ENCODE peak calls at places on chromosomes 7 and 10, in six cellular contexts. L is GM23338, F is AG09319, P is lower lobe of right lung, Q is heart left ventricle, U is choroid plexus epithelial cell. J is an unnamed sample.

GRCh38 chr7:100065452-100066186 is 15.9 kb downstream of the ZNF3 start:
- DNase-seq in F (peak), U (peak), L (no peak), P (no peak), Q (no peak), J (no peak)

GRCh38 chr10:105258036-105258673 is 617.1 kb downstream of the SORCS3 start:
- DNase-seq in P (no peak), U (no peak), L (no peak), F (no peak), Q (no peak), J (no peak)

GRCh38 chr7:94510582-94511456 is 1.2 kb downstream of the CASD1 start:
- DNase-seq in P (peak), U (peak), Q (no peak), F (no peak), L (peak), J (peak)

GRCh38 chr10:5151076-5151475 is 33.9 kb downstream of the AKR1C8 start:
- DNase-seq in F (no peak), Q (no peak), U (no peak), L (no peak), P (no peak), J (no peak)

GRCh38 chr7:30906014-30906413 is 5.6 kb upstream of the AQP1 start:
- DNase-seq in P (peak), L (no peak), Q (no peak), F (no peak), U (no peak), J (no peak)

GRCh38 chr7:103795787-103796186 is 193.7 kb downstream of the RELN start:
- DNase-seq in L (no peak), P (no peak), U (no peak), F (no peak), Q (no peak), J (no peak)

GRCh38 chr7:90209776-90210175 is 1.8 kb upstream of the STEAP2 start:
- DNase-seq in U (peak), L (no peak), F (peak), P (no peak), Q (no peak), J (no peak)

GRCh38 chr7:100914208-100914878 is 18.7 kb upstream of the ACHE start:
- DNase-seq in L (no peak), Q (no peak), F (no peak), U (no peak), P (no peak), J (no peak)

GRCh38 chr10:128440513-128441160 is 314.4 kb upstream of the MKI67 start:
- DNase-seq in P (no peak), Q (no peak), F (no peak), U (no peak), L (peak), J (no peak)

GRCh38 chr7:45573636-45574470 is at the start of gene ADCY1:
- DNase-seq in U (no peak), Q (no peak), P (no peak), F (no peak), L (peak), J (peak)

GRCh38 chr7:5692845-5693278 is 88.6 kb downstream of the RNF216 start:
- DNase-seq in Q (no peak), P (no peak), U (peak), F (no peak), L (no peak), J (no peak)

GRCh38 chr10:80137031-80137712 is 4.6 kb downstream of the PLAC9 start:
- DNase-seq in L (no peak), Q (peak), F (peak), P (no peak), U (no peak), J (no peak)

GRCh38 chr10:3080608-3081007 is 13.3 kb downstream of the PFKP start:
- DNase-seq in U (no peak), P (no peak), Q (no peak), F (no peak), L (no peak), J (no peak)

GRCh38 chr10:31724296-31724695 is 204.3 kb downstream of the ARHGAP12 start:
- DNase-seq in L (no peak), Q (no peak), U (no peak), P (no peak), F (no peak), J (no peak)

GRCh38 chr10:13717936-13718772 is 131.4 kb downstream of the PRPF18 start:
- DNase-seq in L (no peak), U (peak), Q (peak), P (peak), F (peak), J (no peak)

GRCh38 chr7:64294701-64295420 is 18.9 kb upstream of the ZNF736 start:
- DNase-seq in U (no peak), L (no peak), F (no peak), P (no peak), Q (no peak), J (no peak)

GRCh38 chr10:112643600-112643999 is 196.6 kb downstream of the VTI1A start:
- DNase-seq in L (no peak), Q (no peak), U (no peak), F (no peak), P (no peak), J (no peak)

GRCh38 chr7:35366167-35367155 is 112.6 kb upstream of the TBX20 start:
- DNase-seq in Q (no peak), U (no peak), P (no peak), F (no peak), L (peak), J (no peak)

GRCh38 chr10:44347609-44348400 is 37.1 kb downstream of the CXCL12 start:
- DNase-seq in L (peak), Q (no peak), P (no peak), U (no peak), F (no peak), J (no peak)

GRCh38 chr10:71090801-71091200 is 121.6 kb upstream of the UNC5B start:
- DNase-seq in L (no peak), P (no peak), F (no peak), Q (no peak), U (no peak), J (peak)

GRCh38 chr10:13095094-13095493 is 4.9 kb upstream of the OPTN start:
- DNase-seq in Q (no peak), L (no peak), F (no peak), U (no peak), P (no peak), J (no peak)

GRCh38 chr10:59240581-59241183 is 64.2 kb downstream of the PHYHIPL start:
- DNase-seq in U (peak), L (peak), F (peak), Q (no peak), P (no peak), J (peak)

GRCh38 chr10:6721964-6722615 is 142.0 kb upstream of the PRKCQ start:
- DNase-seq in F (peak), L (peak), P (no peak), U (peak), Q (no peak), J (no peak)

GRCh38 chr7:135979674-135980660 is 2.8 kb upstream of the MTPN start:
- DNase-seq in P (no peak), F (no peak), U (peak), Q (no peak), L (no peak), J (no peak)

GRCh38 chr10:107579970-107580369 is 415.5 kb upstream of the SORCS1 start:
- DNase-seq in U (no peak), L (no peak), Q (no peak), F (no peak), P (no peak), J (no peak)

GRCh38 chr10:80662429-80663211 is 124.9 kb downstream of the SH2D4B start:
- DNase-seq in P (peak), U (peak), L (peak), Q (peak), F (peak), J (peak)

GRCh38 chr7:95871078-95871848 is 98.9 kb downstream of the DYNC1I1 start:
- DNase-seq in L (peak), F (no peak), Q (no peak), P (no peak), U (peak), J (peak)

GRCh38 chr10:89352039-89352597 is 24.3 kb downstream of the IFIT3 start:
- DNase-seq in F (peak), Q (no peak), U (peak), P (no peak), L (no peak), J (no peak)

GRCh38 chr7:114310344-114311118 is 104.1 kb upstream of the FOXP2 start:
- DNase-seq in U (no peak), L (no peak), P (no peak), Q (no peak), F (no peak), J (no peak)

GRCh38 chr10:14302035-14302434 is 28.7 kb downstream of the FRMD4A start:
- DNase-seq in F (no peak), L (peak), U (peak), Q (no peak), P (no peak), J (no peak)

GRCh38 chr7:48089415-48089975 is 430 bp downstream of the UPP1 start:
- DNase-seq in F (no peak), L (peak), Q (peak), P (peak), U (no peak), J (no peak)

DNA sequence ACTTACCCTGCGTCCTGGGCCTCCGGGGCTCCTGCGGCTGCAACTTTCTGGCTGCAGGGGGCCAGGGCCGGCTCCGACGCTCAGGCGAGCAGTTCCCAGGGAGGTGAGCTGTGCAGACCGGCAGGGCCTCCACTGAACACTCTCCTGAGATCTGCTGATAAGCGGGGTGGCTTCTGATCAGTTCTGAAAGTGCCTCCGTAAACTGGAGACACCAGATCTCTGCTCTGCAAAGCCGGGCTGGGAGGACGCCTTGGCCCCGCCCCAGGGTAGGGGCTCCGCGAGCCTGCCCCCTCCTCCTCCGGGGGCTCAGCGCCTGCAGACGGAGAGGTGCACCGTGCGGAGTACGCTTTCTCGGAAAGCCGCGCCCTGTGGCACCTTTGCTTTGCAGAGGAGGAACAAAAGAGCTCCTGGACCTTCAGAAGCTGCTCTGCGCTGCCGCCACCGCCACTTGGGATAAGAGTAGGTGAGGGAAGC is 141.3 kb upstream of the VKORC1L1 start:
- DNase-seq in Q (no peak), L (peak), F (no peak), U (peak), P (peak), J (peak)
- TF ChIP-seq CTCF in Q (no peak), L (peak), F (no peak), U (peak), P (peak), J (peak)

DNA sequence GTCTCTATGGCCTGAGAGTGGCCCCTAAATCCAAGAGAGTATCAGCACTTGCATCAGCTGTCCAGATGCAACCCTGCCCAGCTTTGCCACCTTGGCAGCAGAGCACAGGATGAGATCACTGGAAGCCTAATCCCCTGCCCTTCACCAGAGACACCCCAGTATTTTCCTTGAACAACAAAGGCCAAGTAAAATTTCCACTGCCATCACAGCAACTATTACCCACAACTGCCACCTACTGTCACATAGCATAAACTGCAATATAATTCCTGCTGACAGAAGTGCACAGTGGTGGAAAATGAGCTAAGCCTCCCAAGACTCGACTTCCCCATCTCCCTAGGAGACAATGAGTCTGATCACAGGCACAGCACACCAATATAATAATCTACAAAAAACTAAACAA is 462.8 kb upstream of the ZWINT start:
- DNase-seq in L (peak), P (no peak), Q (no peak), F (no peak), U (peak), J (no peak)
- TF ChIP-seq CTCF in L (peak), P (no peak), Q (no peak), F (no peak), U (no peak), J (peak)

DNA sequence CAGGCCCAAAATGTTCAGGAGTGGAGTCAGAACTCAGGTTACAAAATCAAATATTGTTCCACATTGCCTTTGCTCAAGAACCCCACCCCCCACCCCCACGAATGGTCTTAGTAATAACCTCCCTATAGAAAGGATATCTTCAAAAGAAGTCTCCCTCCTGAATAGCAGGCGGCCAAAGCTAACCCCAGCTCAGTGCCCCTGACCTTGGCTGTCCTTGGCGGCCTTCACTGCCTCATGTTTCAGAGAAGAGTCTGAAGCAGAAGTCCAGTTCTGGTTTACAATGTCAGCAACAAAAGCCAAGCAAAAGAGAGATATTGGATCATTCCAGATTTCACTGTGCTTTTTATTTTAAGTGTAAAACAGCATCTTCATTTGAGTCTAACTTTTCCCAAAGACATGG is 476.5 kb upstream of the NRP1 start:
- DNase-seq in L (no peak), Q (no peak), P (no peak), F (no peak), U (no peak), J (no peak)
- TF ChIP-seq CTCF in L (no peak), Q (no peak), P (no peak), F (no peak), U (no peak), J (no peak)

GRCh38 chr7:87028636-87029035 is 30.8 kb downstream of the ELAPOR2 start:
- DNase-seq in P (no peak), Q (no peak), L (peak), F (no peak), U (peak), J (no peak)
- TF ChIP-seq CTCF in P (no peak), Q (no peak), L (no peak), F (no peak), U (no peak), J (no peak)

J was measured in neural crest cell.